ENCODE peak calls at places on chromosomes 11 and 22, in seven cellular contexts. Q, H, F, E, J, I and A are unnamed samples.

GRCh38 chr11:6523253-6523652 is 26.2 kb downstream of the DNHD1 start:
- DNase-seq in Q (no peak), H (peak; percentile 5), F (no peak), E (no peak), J (no peak), I (peak; percentile 52), A (peak; percentile 40)

GRCh38 chr22:22508274-22509176 is at the start of gene ZNF280B:
- DNase-seq in Q (peak; percentile 75), H (no peak), F (no peak), E (peak; percentile 92), J (peak; percentile 54), I (peak; percentile 87), A (peak; percentile 74)

GRCh38 chr11:67113231-67113721 is 5.8 kb upstream of the KDM2A start:
- DNase-seq in Q (no peak), H (no peak), F (no peak), E (peak; percentile 56), J (no peak), I (no peak), A (no peak)

GRCh38 chr11:27723685-27724084 is 23.4 kb upstream of the BDNF start:
- DNase-seq in Q (no peak), H (no peak), F (no peak), E (no peak), J (no peak), I (no peak), A (no peak)

GRCh38 chr11:36385121-36385530 is 89.0 kb downstream of the PRR5L start:
- DNase-seq in Q (no peak), H (no peak), F (no peak), E (no peak), J (no peak), I (peak; percentile 93), A (no peak)

GRCh38 chr11:65036931-65037330 is 4.1 kb upstream of the SAC3D1 start:
- DNase-seq in Q (peak; percentile 81), H (no peak), F (no peak), E (no peak), J (no peak), I (no peak), A (no peak)

GRCh38 chr11:116558504-116559252 is 214.1 kb downstream of the BUD13 start:
- DNase-seq in Q (no peak), H (no peak), F (peak; percentile 37), E (no peak), J (no peak), I (peak; percentile 35), A (peak; percentile 19)

GRCh38 chr11:106152013-106152412 is 74.6 kb downstream of the AASDHPPT start:
- DNase-seq in Q (peak; percentile 3), H (no peak), F (no peak), E (no peak), J (no peak), I (peak; percentile 13), A (peak; percentile 6)

GRCh38 chr22:37044634-37045625 is 6.6 kb upstream of the KCTD17 start:
- DNase-seq in Q (no peak), H (no peak), F (no peak), E (no peak), J (no peak), I (no peak), A (no peak)

GRCh38 chr11:1049431-1049891 is 12.9 kb upstream of the MUC6 start:
- DNase-seq in Q (no peak), H (no peak), F (no peak), E (peak; percentile 57), J (no peak), I (no peak), A (no peak)

GRCh38 chr22:38260760-38261477 is 11.9 kb downstream of the TMEM184B start:
- DNase-seq in Q (peak; percentile 41), H (no peak), F (no peak), E (no peak), J (no peak), I (no peak), A (no peak)

GRCh38 chr22:17773606-17774205 is 563 bp downstream of the BID start:
- DNase-seq in Q (no peak), H (peak; percentile 48), F (no peak), E (peak; percentile 87), J (peak; percentile 45), I (peak; percentile 46), A (no peak)

GRCh38 chr11:8237453-8237852 is 26.2 kb downstream of the LMO1 start:
- DNase-seq in Q (no peak), H (no peak), F (no peak), E (no peak), J (no peak), I (no peak), A (no peak)

GRCh38 chr22:38775656-38776055 is 18.3 kb downstream of the DNAL4 start:
- DNase-seq in Q (no peak), H (no peak), F (no peak), E (no peak), J (no peak), I (no peak), A (no peak)

GRCh38 chr11:99589771-99590170 is 569.0 kb downstream of the CNTN5 start:
- DNase-seq in Q (no peak), H (no peak), F (no peak), E (no peak), J (no peak), I (no peak), A (no peak)

GRCh38 chr11:13249992-13250391 is 27.6 kb upstream of the BMAL1 start:
- DNase-seq in Q (no peak), H (no peak), F (no peak), E (no peak), J (no peak), I (peak; percentile 33), A (no peak)

GRCh38 chr11:68275721-68276488 is 4.1 kb upstream of the C11orf24 start:
- DNase-seq in Q (no peak), H (no peak), F (no peak), E (no peak), J (no peak), I (no peak), A (no peak)

GRCh38 chr11:122656631-122657101 is 1.1 kb downstream of the UBASH3B start:
- DNase-seq in Q (peak; percentile 48), H (no peak), F (no peak), E (peak; percentile 81), J (no peak), I (peak; percentile 75), A (no peak)

GRCh38 chr11:76224461-76225121 is 18.3 kb upstream of the WNT11 start:
- DNase-seq in Q (no peak), H (no peak), F (no peak), E (no peak), J (no peak), I (no peak), A (no peak)

GRCh38 chr22:49042877-49043859 is 784.5 kb downstream of the BRD1 start:
- DNase-seq in Q (no peak), H (no peak), F (no peak), E (peak; percentile 53), J (no peak), I (no peak), A (no peak)

GRCh38 chr22:50530280-50530856 is 556 bp upstream of the TYMP start:
- DNase-seq in Q (no peak), H (peak; percentile 75), F (no peak), E (no peak), J (no peak), I (peak; percentile 89), A (peak; percentile 49)

GRCh38 chr22:37514526-37515051 is 4.6 kb downstream of the CARD10 start:
- DNase-seq in Q (no peak), H (no peak), F (no peak), E (no peak), J (no peak), I (no peak), A (no peak)